ENCODE peak calls at places on chromosomes 11 and 22, in seven cellular contexts. O is ovary, C is stomach, B is HepG2, Z is suprapubic skin, X is GM12878, K is sigmoid colon. P is an unnamed sample.

GRCh38 chr11:96464695-96465307 is 75.0 kb downstream of the JRKL start:
- DNase-seq in Z (no peak), K (no peak), B (peak), O (no peak), X (peak), C (no peak), P (no peak)

GRCh38 chr11:111479666-111480065 is 32.5 kb downstream of the BTG4 start:
- DNase-seq in O (no peak), K (no peak), C (no peak), X (no peak), B (no peak), Z (no peak), P (no peak)

GRCh38 chr11:64224151-64224890 is 1.7 kb downstream of the TRPT1 start:
- DNase-seq in X (no peak), Z (no peak), C (no peak), K (peak), O (peak), B (no peak), P (no peak)

GRCh38 chr22:23121026-23121823 is 20.6 kb downstream of the RSPH14 start:
- DNase-seq in Z (no peak), K (no peak), X (no peak), C (no peak), O (no peak), B (no peak), P (no peak)

GRCh38 chr11:93623179-93623578 is 38.3 kb upstream of the CEP295 start:
- DNase-seq in B (no peak), O (no peak), Z (no peak), C (no peak), K (no peak), X (peak), P (no peak)

GRCh38 chr11:69199583-69200295 is 44.0 kb downstream of the SMIM38 start:
- DNase-seq in X (no peak), K (no peak), B (no peak), O (no peak), C (no peak), Z (no peak), P (no peak)

GRCh38 chr11:74490945-74491344 is 2.6 kb downstream of the LIPT2 start:
- DNase-seq in O (no peak), K (no peak), X (no peak), B (no peak), C (no peak), Z (no peak), P (no peak)

GRCh38 chr22:29184886-29185575 is 20.7 kb upstream of the EMID1 start:
- DNase-seq in K (peak), B (no peak), X (no peak), Z (no peak), O (no peak), C (no peak), P (no peak)

GRCh38 chr11:129865701-129866100 is 29.7 kb downstream of the NFRKB start:
- DNase-seq in Z (no peak), B (no peak), C (no peak), O (no peak), K (no peak), X (no peak), P (no peak)

GRCh38 chr11:75270896-75271415 is 30.4 kb downstream of the TPBGL start:
- DNase-seq in Z (no peak), B (no peak), X (no peak), C (no peak), O (no peak), K (peak), P (no peak)

GRCh38 chr22:42366815-42367581 is 65.2 kb downstream of the NFAM1 start:
- DNase-seq in Z (no peak), O (no peak), B (no peak), X (no peak), K (peak), C (peak), P (no peak)
- H3K4me3 ChIP-seq in Z (peak), O (no peak), B (no peak), X (no peak), K (no peak), C (no peak), P (no peak)

DNA sequence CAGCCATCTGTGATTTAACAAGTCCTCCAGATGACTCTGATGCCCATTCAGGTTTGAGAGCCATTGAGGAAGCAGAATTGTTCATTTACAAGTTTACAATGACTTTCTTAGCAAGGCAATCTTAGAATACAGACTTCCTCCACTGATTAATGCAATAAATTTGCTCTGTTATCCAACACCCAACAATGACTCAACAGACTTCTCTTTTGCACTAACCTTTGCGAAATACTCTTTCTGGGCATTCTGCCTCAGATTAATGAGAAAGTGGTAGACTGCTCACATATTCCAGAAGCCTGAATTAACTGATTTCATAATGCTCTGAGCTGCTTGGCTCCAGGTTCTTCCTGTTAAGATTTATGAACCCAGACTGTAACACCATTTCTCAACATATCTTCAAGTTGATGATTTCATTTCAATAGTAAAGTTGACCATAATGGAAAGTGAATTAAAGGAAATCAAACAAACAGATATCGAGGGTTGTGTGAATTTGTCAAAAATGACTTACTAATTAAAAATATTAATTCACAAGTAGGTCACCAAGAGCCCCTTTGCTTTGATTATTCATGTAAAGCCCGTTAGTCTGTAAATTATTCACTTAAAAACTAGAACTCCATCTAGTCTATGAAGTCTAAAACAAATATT is 70.5 kb upstream of the BLID start:
- DNase-seq in K (no peak), B (no peak), C (no peak), O (no peak), Z (no peak), X (no peak), P (peak)
- TF ChIP-seq EP300 in K (no peak), B (no peak), C (no peak), O (no peak), Z (no peak), X (no peak), P (peak)

GRCh38 chr22:27642104-27642800 is 159.3 kb downstream of the MN1 start:
- DNase-seq in Z (no peak), C (no peak), O (no peak), X (no peak), K (no peak), B (peak), P (no peak)
- H3K4me3 ChIP-seq in Z (no peak), C (no peak), O (no peak), X (no peak), K (no peak), B (no peak), P (no peak)

GRCh38 chr11:65478411-65479183 is 20.2 kb upstream of the MALAT1 start:
- DNase-seq in Z (peak), K (peak), X (no peak), O (peak), B (no peak), C (peak), P (no peak)
- TF ChIP-seq EP300 in Z (no peak), K (no peak), X (no peak), O (no peak), B (no peak), C (no peak), P (no peak)

DNA sequence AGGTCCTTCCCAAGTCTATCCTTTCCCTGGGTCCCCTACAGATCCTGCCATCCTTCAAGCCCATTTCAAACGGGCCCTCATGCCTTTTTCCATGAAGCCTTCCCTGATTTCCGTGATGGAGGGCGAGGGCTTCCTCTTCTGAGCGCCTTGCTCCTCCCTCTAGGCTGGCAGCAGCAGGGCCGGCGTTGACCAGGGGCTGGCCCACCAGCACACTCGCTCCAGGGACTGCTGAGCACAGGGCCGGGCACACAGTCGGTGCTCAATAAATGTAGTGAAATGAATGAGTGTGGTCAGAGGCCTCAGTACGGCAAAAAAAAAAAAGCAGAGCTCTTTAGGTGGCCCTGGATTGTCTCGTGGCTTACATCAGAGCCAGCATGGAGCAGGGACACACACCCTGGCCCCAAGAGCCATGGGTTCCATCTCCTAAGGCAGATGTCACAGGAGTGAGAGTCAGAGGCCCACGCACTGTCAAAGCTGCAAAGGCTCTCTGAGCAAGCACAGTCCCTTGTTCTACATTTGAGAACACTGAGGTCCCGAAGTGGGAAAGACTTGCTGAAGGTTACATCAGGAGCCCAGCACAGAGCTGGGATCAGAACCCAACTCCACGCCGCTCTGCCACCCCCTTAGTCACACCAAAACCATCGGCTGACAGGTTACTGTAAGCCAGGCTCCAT is 3.1 kb downstream of the IL2RB start:
- DNase-seq in O (no peak), X (no peak), B (no peak), C (no peak), Z (no peak), K (no peak), P (no peak)
- H3K4me3 ChIP-seq in O (no peak), X (peak), B (no peak), C (no peak), Z (no peak), K (no peak), P (no peak)

DNA sequence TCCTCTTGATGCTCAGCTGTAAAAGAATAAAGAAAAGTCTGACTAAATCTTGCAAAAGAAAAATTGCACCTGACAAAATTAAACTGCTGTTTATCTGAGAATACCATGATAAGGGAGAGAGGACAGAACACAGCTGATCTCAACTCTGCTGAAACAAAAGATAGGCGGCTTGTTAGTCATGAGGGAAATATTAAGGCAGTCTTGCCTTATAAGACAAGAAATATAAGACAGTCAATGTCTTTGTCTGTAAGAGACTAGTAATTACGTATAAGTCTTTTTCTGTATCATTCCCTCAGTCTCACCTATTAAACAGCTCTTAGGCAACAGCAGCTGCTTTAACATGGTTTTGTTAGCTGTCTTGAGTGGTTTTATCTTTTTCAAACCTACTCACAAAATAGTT is 296.6 kb downstream of the LUZP2 start:
- DNase-seq in X (no peak), Z (no peak), K (no peak), C (no peak), O (no peak), B (no peak), P (no peak)
- TF ChIP-seq EP300 in X (no peak), Z (no peak), K (no peak), C (no peak), O (no peak), B (no peak), P (no peak)